ENCODE peak calls at places on chromosomes 12 and 14, in ten cellular contexts. H, A, F, P, S, V, Z, U, D and Y are unnamed samples.

GRCh38 chr14:93706360-93706955 is 81.8 kb downstream of the PRIMA1 start:
- DNase-seq in V (no peak), D (no peak), Z (no peak), U (no peak), P (no peak), H (no peak), S (no peak), A (no peak), F (no peak), Y (no peak)

GRCh38 chr12:47992776-47993175 is 11.5 kb downstream of the COL2A1 start:
- DNase-seq in H (no peak), S (no peak), V (no peak), A (no peak), P (no peak), Z (no peak), U (no peak), D (no peak), F (no peak), Y (no peak)

GRCh38 chr12:107126688-107127481 is 33.5 kb upstream of the CRY1 start:
- DNase-seq in V (no peak), A (no peak), H (no peak), F (peak), S (peak), D (peak), Z (no peak), U (no peak), P (no peak), Y (no peak)

GRCh38 chr12:6768385-6769002 is 2.3 kb downstream of the PTMS start:
- DNase-seq in H (no peak), D (peak), F (no peak), U (no peak), V (no peak), Z (no peak), P (no peak), A (no peak), S (no peak), Y (no peak)

GRCh38 chr12:57549909-57550627 is at the start of gene KIF5A:
- DNase-seq in A (peak), S (peak), D (no peak), Z (peak), V (no peak), U (no peak), F (peak), H (peak), P (peak), Y (no peak)

GRCh38 chr12:96220902-96221301 is 26.7 kb downstream of the ELK3 start:
- DNase-seq in P (no peak), D (peak), A (no peak), F (no peak), U (no peak), H (no peak), S (no peak), Z (no peak), V (no peak), Y (no peak)

GRCh38 chr12:110084314-110085015 is 36.1 kb upstream of the C12orf76 start:
- DNase-seq in S (no peak), H (no peak), V (no peak), P (no peak), D (no peak), U (no peak), F (no peak), A (no peak), Z (no peak), Y (no peak)

GRCh38 chr14:55654233-55654632 is 74.2 kb downstream of the KTN1 start:
- DNase-seq in A (no peak), V (no peak), U (no peak), H (no peak), F (no peak), P (no peak), S (no peak), Z (no peak), D (no peak), Y (no peak)

GRCh38 chr12:97276198-97276580 is 186.4 kb upstream of the RMST start:
- DNase-seq in F (no peak), P (no peak), H (no peak), U (no peak), D (no peak), S (no peak), A (no peak), Z (no peak), V (peak), Y (no peak)

GRCh38 chr14:99529899-99530298 is 48.7 kb downstream of the CCNK start:
- DNase-seq in V (no peak), F (no peak), P (no peak), A (no peak), U (no peak), D (peak), H (no peak), S (no peak), Z (no peak), Y (no peak)

GRCh38 chr12:76018111-76018510 is 13.5 kb downstream of the PHLDA1 start:
- DNase-seq in Z (no peak), P (no peak), S (no peak), D (peak), V (no peak), U (no peak), F (no peak), H (no peak), A (no peak), Y (no peak)

GRCh38 chr12:124544983-124545382 is 22.4 kb downstream of the NCOR2 start:
- DNase-seq in P (no peak), D (no peak), F (no peak), Z (no peak), S (no peak), U (no peak), H (no peak), V (no peak), A (no peak), Y (no peak)

GRCh38 chr14:84707830-84708229 is 822.1 kb upstream of the FLRT2 start:
- DNase-seq in V (peak), D (no peak), S (no peak), U (no peak), A (no peak), H (no peak), P (no peak), Z (no peak), F (no peak), Y (no peak)

GRCh38 chr12:47824198-47824597 is 4.5 kb upstream of the HDAC7 start:
- DNase-seq in D (no peak), F (no peak), V (no peak), S (no peak), H (no peak), U (no peak), A (no peak), Z (no peak), P (no peak), Y (no peak)

GRCh38 chr14:83913466-83913865 is 1616.5 kb upstream of the FLRT2 start:
- DNase-seq in F (no peak), A (no peak), S (no peak), D (peak), P (no peak), U (no peak), Z (no peak), V (no peak), H (no peak), Y (no peak)

GRCh38 chr12:122023339-122024131 is 1.9 kb downstream of the BCL7A start:
- DNase-seq in P (no peak), H (no peak), U (peak), D (peak), V (no peak), F (no peak), A (no peak), Z (no peak), S (peak), Y (peak)

GRCh38 chr14:52399886-52400599 is 85.9 kb downstream of the PTGER2 start:
- DNase-seq in H (no peak), D (peak), V (no peak), P (no peak), A (no peak), S (no peak), U (no peak), Z (no peak), F (no peak), Y (peak)

GRCh38 chr12:56838602-56839488 is 75.7 kb downstream of the HSD17B6 start:
- DNase-seq in S (no peak), H (no peak), D (no peak), A (no peak), V (no peak), U (no peak), P (no peak), Z (no peak), F (no peak), Y (no peak)

GRCh38 chr12:11071414-11071813 is 9.3 kb upstream of the TAS2R46 start:
- DNase-seq in P (no peak), A (no peak), D (no peak), S (no peak), V (no peak), Z (no peak), H (no peak), F (no peak), U (no peak), Y (no peak)

GRCh38 chr12:69101505-69101904 is 137.9 kb upstream of the CPSF6 start:
- DNase-seq in U (no peak), S (no peak), Z (no peak), A (no peak), D (no peak), V (no peak), P (no peak), F (no peak), H (no peak), Y (no peak)

GRCh38 chr12:106066051-106066705 is 72.6 kb downstream of the NUAK1 start:
- DNase-seq in Z (no peak), V (no peak), H (no peak), D (peak), S (no peak), A (no peak), U (no peak), F (no peak), P (no peak), Y (no peak)

GRCh38 chr14:95138876-95139275 is 18.5 kb downstream of the DICER1 start:
- DNase-seq in Z (no peak), V (no peak), P (no peak), A (no peak), H (no peak), F (no peak), D (peak), S (no peak), U (no peak), Y (no peak)

GRCh38 chr12:94571556-94571955 is 78.8 kb downstream of the TMCC3 start:
- DNase-seq in V (no peak), A (no peak), H (no peak), F (no peak), S (peak), U (peak), Z (no peak), D (peak), P (no peak), Y (peak)

GRCh38 chr14:94129758-94130414 is 482 bp upstream of the IFI27L2 start:
- DNase-seq in H (no peak), Z (peak), V (no peak), A (no peak), P (peak), D (peak), S (peak), U (no peak), F (peak), Y (no peak)

GRCh38 chr14:32366256-32366655 is 37.2 kb downstream of the AKAP6 start:
- DNase-seq in V (no peak), F (no peak), D (no peak), A (no peak), S (no peak), Z (no peak), U (peak), P (no peak), H (no peak), Y (no peak)

GRCh38 chr12:52945389-52946232 is 3.3 kb upstream of the KRT18 start:
- DNase-seq in S (peak), F (no peak), D (peak), V (peak), H (no peak), P (no peak), U (no peak), A (no peak), Z (no peak), Y (peak)